ENCODE peak calls at places on chromosomes 7 and 10, in five cellular contexts. Q, Z, R, M and S are unnamed samples.

GRCh38 chr10:91409069-91409868 is 875 bp upstream of the HECTD2 start:
- DNase-seq in M (peak; percentile 76), Z (peak; percentile 55), R (peak; percentile 61), Q (no peak), S (peak; percentile 27)

GRCh38 chr7:80885774-80886173 is 33.1 kb downstream of the SEMA3C start:
- DNase-seq in M (no peak), Z (no peak), Q (no peak), R (no peak), S (no peak)

GRCh38 chr10:32298066-32298812 is 48.7 kb downstream of the EPC1 start:
- DNase-seq in M (no peak), R (peak; percentile 76), Q (peak; percentile 37), Z (no peak), S (no peak)

GRCh38 chr7:46713868-46714596 is 793.0 kb upstream of the IGFBP3 start:
- DNase-seq in R (no peak), M (no peak), Z (no peak), Q (no peak), S (no peak)

GRCh38 chr7:39624202-39624807 is 933 bp downstream of the RALA start:
- DNase-seq in M (peak; percentile 27), R (peak; percentile 83), Z (no peak), Q (no peak), S (no peak)

GRCh38 chr10:119287613-119287991 is 80.2 kb downstream of the GRK5 start:
- DNase-seq in Z (no peak), R (no peak), M (no peak), Q (no peak), S (no peak)

GRCh38 chr7:22195402-22195801 is 161.6 kb downstream of the RAPGEF5 start:
- DNase-seq in R (no peak), Q (no peak), M (no peak), Z (no peak), S (no peak)

GRCh38 chr10:32225976-32226375 is 121.0 kb downstream of the EPC1 start:
- DNase-seq in M (no peak), R (no peak), Q (no peak), Z (no peak), S (no peak)

GRCh38 chr10:11018426-11018818 is 750 bp downstream of the CELF2 start:
- DNase-seq in Z (no peak), R (no peak), Q (no peak), M (no peak), S (peak; percentile 7)

GRCh38 chr7:103735377-103735776 is 254.1 kb downstream of the RELN start:
- DNase-seq in M (no peak), Z (no peak), Q (no peak), R (peak; percentile 84), S (no peak)

GRCh38 chr10:34168429-34168828 is 646.7 kb downstream of the PARD3 start:
- DNase-seq in R (peak; percentile 46), Q (no peak), M (peak; percentile 44), Z (no peak), S (no peak)

GRCh38 chr7:39130304-39130703 is 152.6 kb downstream of the POU6F2 start:
- DNase-seq in R (no peak), Z (no peak), Q (no peak), M (peak; percentile 30), S (no peak)

GRCh38 chr10:88926484-88927249 is 25.9 kb downstream of the ACTA2 start:
- DNase-seq in M (no peak), Q (peak; percentile 93), R (no peak), Z (no peak), S (no peak)